ENCODE peak calls at places on chromosomes 4 and X, in nine cellular contexts. T is activated naive CD4-positive, alpha-beta T cell treated with Interleukin-2 at 50 U/mL for 16 hours; Z is AG08395; R is dorsolateral prefrontal cortex; P is colonic mucosa; F is left ventricle myocardium inferior; C is NCI-H1436 treated with DMSO at 0.1 percent for 48 hours; V is CD8-positive, alpha-beta T cell; M is HFF-Myc. J is an unnamed sample.

GRCh38 chr4:152045781-152046571 is 285.2 kb upstream of the GATB start:
- DNase-seq in M (no peak), Z (no peak), T (no peak), F (no peak), V (no peak), C (no peak), R (no peak), P (peak), J (no peak)

GRCh38 chrX:153622661-153623309 is 23.8 kb upstream of the CCNQ start:
- DNase-seq in P (no peak), V (no peak), F (no peak), C (no peak), T (no peak), Z (no peak), M (no peak), R (no peak), J (no peak)

GRCh38 chr4:150021483-150021882 is 56.8 kb upstream of the DCLK2 start:
- DNase-seq in V (no peak), P (no peak), M (no peak), C (no peak), Z (no peak), R (no peak), F (no peak), T (no peak), J (no peak)

GRCh38 chrX:131778269-131779218 is 234.7 kb downstream of the OR13H1 start:
- DNase-seq in P (peak), T (no peak), R (peak), F (no peak), V (no peak), M (no peak), Z (peak), C (no peak), J (peak)

GRCh38 chrX:134373736-134374135 is 86.2 kb upstream of the HPRT1 start:
- DNase-seq in M (no peak), R (no peak), P (no peak), C (no peak), V (no peak), F (no peak), Z (no peak), T (no peak), J (no peak)

GRCh38 chrX:27918799-27919198 is 62.5 kb downstream of the DCAF8L1 start:
- DNase-seq in V (no peak), Z (no peak), M (no peak), C (no peak), T (no peak), R (no peak), F (no peak), P (peak), J (no peak)

GRCh38 chrX:17414839-17415238 is 39.8 kb downstream of the NHS start:
- DNase-seq in F (peak), T (no peak), M (no peak), V (no peak), C (no peak), R (no peak), P (peak), Z (no peak), J (no peak)

GRCh38 chr4:99100876-99101275 is 12.3 kb upstream of the ADH5 start:
- DNase-seq in Z (no peak), V (no peak), T (no peak), F (no peak), C (no peak), M (no peak), R (no peak), P (no peak), J (no peak)

GRCh38 chr4:149291463-149291862 is 524.2 kb downstream of the IQCM start:
- DNase-seq in C (no peak), T (no peak), P (no peak), F (peak), V (no peak), Z (no peak), M (no peak), R (no peak), J (peak)

GRCh38 chrX:114611018-114611619 is 27.2 kb downstream of the HTR2C start:
- DNase-seq in F (no peak), Z (peak), C (no peak), T (no peak), M (peak), R (no peak), P (peak), V (no peak), J (peak)

GRCh38 chrX:20352935-20353336 is 86.2 kb upstream of the RPS6KA3 start:
- DNase-seq in F (no peak), P (no peak), R (no peak), Z (no peak), V (no peak), T (no peak), M (no peak), C (no peak), J (no peak)

GRCh38 chr4:140884431-140885058 is 128.4 kb upstream of the TBC1D9 start:
- DNase-seq in C (no peak), V (no peak), P (peak), Z (peak), F (no peak), R (no peak), M (peak), T (no peak), J (peak)

GRCh38 chrX:119885554-119886428 is 9.9 kb upstream of the AKAP14 start:
- DNase-seq in M (no peak), R (no peak), P (peak), Z (no peak), F (no peak), C (no peak), V (no peak), T (no peak), J (no peak)

GRCh38 chrX:147891886-147892285 is 19.8 kb upstream of the FMR1 start:
- DNase-seq in V (no peak), F (no peak), C (no peak), P (no peak), T (no peak), R (no peak), Z (peak), M (no peak), J (no peak)

GRCh38 chr4:38138363-38138762 is 178.2 kb downstream of the PTTG2 start:
- DNase-seq in R (no peak), M (no peak), T (no peak), Z (no peak), F (no peak), P (no peak), C (no peak), V (no peak), J (no peak)

GRCh38 chr4:53364624-53365023 is 1.2 kb downstream of the SCFD2 start:
- DNase-seq in T (no peak), M (no peak), F (no peak), C (no peak), V (no peak), Z (no peak), P (no peak), R (no peak), J (no peak)

GRCh38 chrX:11239230-11239629 is 54.0 kb upstream of the AMELX start:
- DNase-seq in R (no peak), T (no peak), M (no peak), F (no peak), C (no peak), Z (peak), V (no peak), P (peak), J (peak)

GRCh38 chr4:146099585-146099984 is 75.9 kb upstream of the LSM6 start:
- DNase-seq in Z (no peak), V (no peak), P (no peak), F (no peak), R (no peak), M (no peak), T (no peak), C (no peak), J (no peak)

GRCh38 chr4:123463869-123464268 is 67.3 kb downstream of the SPRY1 start:
- DNase-seq in F (no peak), V (no peak), R (no peak), C (no peak), Z (no peak), M (no peak), P (no peak), T (no peak), J (no peak)

GRCh38 chrX:11724122-11725017 is 33.7 kb upstream of the MSL3 start:
- DNase-seq in F (no peak), P (no peak), T (no peak), C (no peak), Z (peak), R (no peak), M (peak), V (no peak), J (peak)

GRCh38 chr4:13561673-13562072 is 17.4 kb upstream of the NKX3-2 start:
- DNase-seq in F (no peak), P (no peak), C (no peak), T (no peak), R (no peak), M (no peak), Z (no peak), V (no peak), J (no peak)

GRCh38 chr4:85968945-85969830 is 390.7 kb downstream of the MAPK10 start:
- DNase-seq in T (no peak), V (no peak), M (peak), Z (peak), P (no peak), F (no peak), R (no peak), C (no peak), J (peak)

J was measured in brain microvascular endothelial cell.